ENCODE peak calls at places on chromosomes 1 and 21, in six cellular contexts. J is astrocyte of the spinal cord, U is WTC11, N is GM10248, D is K562, I is left ventricle myocardium inferior. F is an unnamed sample.

GRCh38 chr1:228309548-228310067 is 97.0 kb downstream of the TRIM11 start:
- DNase-seq in J (no peak), U (no peak), N (no peak), D (no peak), I (no peak), F (no peak)

GRCh38 chr1:2969011-2969869 is 52.0 kb upstream of the ACTRT2 start:
- DNase-seq in J (no peak), U (no peak), N (no peak), D (no peak), I (no peak), F (peak; percentile 14)

GRCh38 chr1:61638296-61638695 is 86.6 kb downstream of the TM2D1 start:
- DNase-seq in J (peak; percentile 48), U (no peak), N (no peak), D (no peak), I (no peak), F (no peak)

GRCh38 chr1:240559781-240560180 is 52.2 kb downstream of the GREM2 start:
- DNase-seq in J (no peak), U (no peak), N (no peak), D (no peak), I (no peak), F (no peak)

GRCh38 chr21:35088235-35088865 is 39.2 kb upstream of the RUNX1 start:
- DNase-seq in J (no peak), U (no peak), N (no peak), D (no peak), I (no peak), F (no peak)

GRCh38 chr1:107267489-107267888 is 126.7 kb downstream of the NTNG1 start:
- DNase-seq in J (no peak), U (no peak), N (no peak), D (no peak), I (no peak), F (no peak)

GRCh38 chr1:80272495-80272894 is 1266.0 kb upstream of the ADGRL4 start:
- DNase-seq in J (no peak), U (no peak), N (no peak), D (no peak), I (no peak), F (no peak)

GRCh38 chr1:62321438-62321837 is 2.2 kb upstream of the KANK4 start:
- DNase-seq in J (peak; percentile 69), U (no peak), N (no peak), D (no peak), I (no peak), F (no peak)

GRCh38 chr1:224168859-224169380 is 14.1 kb upstream of the DEGS1 start:
- DNase-seq in J (peak; percentile 94), U (no peak), N (peak; percentile 66), D (no peak), I (no peak), F (no peak)

GRCh38 chr21:37792046-37792445 is 124.2 kb downstream of the KCNJ6 start:
- DNase-seq in J (peak; percentile 26), U (no peak), N (no peak), D (no peak), I (no peak), F (no peak)

GRCh38 chr1:182430263-182431068 is 19.5 kb upstream of the RGSL1 start:
- DNase-seq in J (no peak), U (no peak), N (no peak), D (no peak), I (no peak), F (no peak)

GRCh38 chr1:151760597-151761385 is 2.5 kb downstream of the MRPL9 start:
- DNase-seq in J (no peak), U (no peak), N (no peak), D (no peak), I (no peak), F (no peak)

GRCh38 chr1:174051956-174052355 is 29.8 kb upstream of the RC3H1 start:
- DNase-seq in J (peak; percentile 33), U (no peak), N (no peak), D (no peak), I (no peak), F (no peak)

GRCh38 chr1:18927082-18927653 is 24.8 kb upstream of the ALDH4A1 start:
- DNase-seq in J (no peak), U (no peak), N (peak; percentile 33), D (no peak), I (no peak), F (no peak)

GRCh38 chr1:25520446-25521061 is 22.9 kb upstream of the LDLRAP1 start:
- DNase-seq in J (peak; percentile 58), U (peak; percentile 66), N (peak; percentile 72), D (peak; percentile 67), I (peak; percentile 62), F (peak; percentile 39)

DNA sequence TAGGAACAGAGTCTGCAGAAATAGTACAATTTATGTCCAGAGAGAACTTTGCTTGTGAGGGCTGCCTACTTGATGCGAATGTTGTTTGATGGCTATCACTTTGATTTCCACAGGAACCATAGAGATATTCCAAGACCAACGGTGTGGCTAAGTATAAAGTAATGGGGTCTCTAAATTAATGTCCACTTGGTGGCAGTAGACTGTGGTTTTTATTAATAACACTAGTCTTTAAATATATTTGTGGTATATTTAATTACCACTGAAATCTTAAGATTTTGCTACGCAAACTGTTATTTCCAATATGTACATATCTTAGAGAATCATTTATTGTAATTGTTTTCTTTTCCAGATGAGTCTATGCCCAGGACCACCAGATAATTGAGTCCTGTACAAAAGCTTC is 647.9 kb downstream of the PLA2G4A start:
- DNase-seq in J (peak; percentile 22), U (no peak), N (no peak), D (no peak), I (no peak), F (no peak)
- TF ChIP-seq CTCF in J (peak; percentile 29), U (peak; percentile 11), N (no peak), D (no peak), I (peak; percentile 42), F (no peak)

DNA sequence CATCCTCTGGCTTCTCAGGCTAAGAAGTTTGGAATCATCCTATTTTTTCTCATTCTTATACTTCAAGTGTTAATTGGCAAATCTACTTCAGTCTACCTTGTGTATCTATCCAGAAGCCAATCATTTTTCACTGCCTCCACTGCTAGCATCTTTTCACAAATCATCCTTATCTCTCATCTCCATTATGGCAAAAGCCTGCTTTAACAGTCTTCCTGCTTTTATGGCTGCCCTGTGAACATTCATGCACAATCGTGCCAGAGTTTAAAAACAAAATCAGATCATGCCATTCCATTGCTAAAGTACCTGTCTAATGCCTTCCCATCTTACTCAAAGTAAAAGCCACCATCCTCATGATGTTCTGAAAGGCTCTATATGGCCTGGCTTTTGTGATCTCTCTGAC is 19.2 kb upstream of the CYP2J2 start:
- DNase-seq in J (no peak), U (no peak), N (no peak), D (no peak), I (no peak), F (no peak)
- TF ChIP-seq CTCF in J (no peak), U (no peak), N (no peak), D (no peak), I (no peak), F (no peak)

GRCh38 chr1:10530281-10530740 is 55.6 kb downstream of the PEX14 start:
- DNase-seq in J (peak; percentile 73), U (peak; percentile 87), N (no peak), D (peak; percentile 46), I (peak; percentile 23), F (no peak)
- TF ChIP-seq CTCF in J (peak; percentile 90), U (peak; percentile 47), N (peak; percentile 52), D (peak; percentile 39), I (peak; percentile 76), F (no peak)

DNA sequence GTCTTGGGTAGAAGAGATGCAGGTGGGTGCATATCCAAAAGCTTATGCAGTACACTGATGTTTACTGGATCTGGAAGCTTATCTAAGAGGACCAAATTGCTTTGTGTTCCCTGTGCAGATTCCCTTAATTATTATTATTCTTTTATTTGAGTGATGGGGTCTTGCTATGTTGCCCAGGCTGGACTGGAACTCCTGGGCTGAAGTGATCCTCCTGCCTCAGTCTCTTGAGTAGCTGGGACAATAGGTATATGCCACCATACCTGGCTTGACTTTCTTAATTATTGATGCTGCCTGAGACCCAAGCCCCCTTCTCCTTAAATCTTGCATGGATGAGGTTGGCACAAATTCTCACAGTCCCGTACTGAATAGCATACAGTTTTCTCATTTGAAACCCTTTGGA is 83.0 kb downstream of the MACF1 start:
- DNase-seq in J (no peak), U (no peak), N (no peak), D (no peak), I (no peak), F (no peak)
- TF ChIP-seq CTCF in J (no peak), U (no peak), N (no peak), D (no peak), I (no peak), F (no peak)

GRCh38 chr1:6889875-6890480 is 104.7 kb downstream of the CAMTA1 start:
- DNase-seq in J (peak; percentile 66), U (peak; percentile 61), N (no peak), D (peak; percentile 50), I (no peak), F (no peak)

GRCh38 chr1:6884652-6885153 is 99.4 kb downstream of the CAMTA1 start:
- DNase-seq in J (no peak), U (no peak), N (no peak), D (no peak), I (no peak), F (no peak)

GRCh38 chr1:6890686-6891085 is 105.4 kb downstream of the CAMTA1 start:
- DNase-seq in J (no peak), U (no peak), N (no peak), D (no peak), I (no peak), F (no peak)

GRCh38 chr1:6888870-6889269 is 103.6 kb downstream of the CAMTA1 start:
- DNase-seq in J (no peak), U (no peak), N (no peak), D (no peak), I (no peak), F (no peak)

GRCh38 chr1:6888268-6888667 is 103.0 kb downstream of the CAMTA1 start:
- DNase-seq in J (peak; percentile 33), U (no peak), N (no peak), D (no peak), I (no peak), F (no peak)
- TF ChIP-seq CTCF in J (no peak), U (no peak), N (no peak), D (no peak), I (no peak), F (no peak)

GRCh38 chr1:180239145-180240096 is 9.4 kb downstream of the LHX4 start:
- DNase-seq in J (no peak), U (no peak), N (no peak), D (no peak), I (no peak), F (no peak)
- TF ChIP-seq CTCF in J (no peak), U (no peak), N (no peak), D (no peak), I (no peak), F (no peak)

GRCh38 chr1:244862699-244863490 is 1.4 kb downstream of the HNRNPU start:
- DNase-seq in J (peak; percentile 96), U (peak; percentile 92), N (peak; percentile 93), D (peak; percentile 89), I (peak; percentile 99), F (peak; percentile 92)

GRCh38 chr1:244865820-244866219 is 1.5 kb upstream of the HNRNPU start:
- DNase-seq in J (no peak), U (no peak), N (no peak), D (no peak), I (no peak), F (no peak)

GRCh38 chr1:244863491-244864252 is 671 bp downstream of the HNRNPU start:
- DNase-seq in J (no peak), U (no peak), N (no peak), D (peak; percentile 84), I (peak; percentile 35), F (peak; percentile 57)

GRCh38 chr1:244865028-244865371 is 657 bp upstream of the HNRNPU start:
- DNase-seq in J (no peak), U (peak; percentile 34), N (no peak), D (no peak), I (peak; percentile 23), F (no peak)

GRCh38 chr1:244864253-244865027 is at the start of gene HNRNPU:
- DNase-seq in J (peak; percentile 98), U (peak; percentile 97), N (peak; percentile 93), D (peak; percentile 93), I (peak; percentile 98), F (peak; percentile 99)
- TF ChIP-seq CTCF in J (peak; percentile 19), U (no peak), N (peak; percentile 15), D (peak; percentile 43), I (peak; percentile 52), F (no peak)

F was measured in activated B cell treated with CpG ODN at 0.5 μM for 24 hours.